ENCODE peak calls at places on chromosomes 13 and 19, in four cellular contexts. Y, J, Z and R are unnamed samples.

GRCh38 chr19:55640577-55641375 is at the start of gene ZNF580:
- DNase-seq in J (peak; percentile 64), Y (no peak), Z (peak; percentile 65), R (peak; percentile 86)

GRCh38 chr19:55692681-55693081 is 17.7 kb downstream of the EPN1 start:
- DNase-seq in Y (no peak), Z (no peak), J (peak; percentile 48), R (no peak)

GRCh38 chr13:30766957-30767603 is 31.7 kb downstream of the ALOX5AP start:
- DNase-seq in Y (peak; percentile 32), J (no peak), Z (no peak), R (peak; percentile 14)

GRCh38 chr13:114076329-114076761 is 56.1 kb downstream of the RASA3 start:
- DNase-seq in Y (no peak), J (peak; percentile 43), Z (no peak), R (no peak)

GRCh38 chr13:42056585-42056984 is 8.1 kb downstream of the DGKH start:
- DNase-seq in Y (no peak), J (no peak), Z (no peak), R (no peak)

GRCh38 chr13:25886438-25887214 is 165.2 kb downstream of the SHISA2 start:
- DNase-seq in J (no peak), Y (no peak), Z (no peak), R (peak; percentile 90)

GRCh38 chr13:38350114-38350617 is 515 bp downstream of the UFM1 start:
- DNase-seq in Y (peak; percentile 20), Z (no peak), J (peak; percentile 59), R (peak; percentile 59)

GRCh38 chr19:46878613-46879375 is 18.0 kb downstream of the ARHGAP35 start:
- DNase-seq in Y (no peak), J (no peak), Z (no peak), R (peak; percentile 93)

GRCh38 chr19:756232-756631 is 5.3 kb downstream of the MISP start:
- DNase-seq in Y (no peak), J (no peak), Z (no peak), R (peak; percentile 43)

GRCh38 chr13:76948139-76948538 is at the start of gene ACOD1:
- DNase-seq in Z (no peak), Y (no peak), J (no peak), R (no peak)

GRCh38 chr19:54275951-54276350 is 5.0 kb downstream of the LILRB2 start:
- DNase-seq in Y (no peak), Z (no peak), J (no peak), R (no peak)

GRCh38 chr19:1618157-1619093 is 13.2 kb upstream of the UQCR11 start:
- DNase-seq in Y (no peak), Z (no peak), J (no peak), R (no peak)

GRCh38 chr19:53644061-53644816 is 12.4 kb downstream of the DPRX start:
- DNase-seq in Y (no peak), J (no peak), Z (no peak), R (no peak)

GRCh38 chr13:72204291-72204690 is 337.3 kb upstream of the DACH1 start:
- DNase-seq in Y (no peak), J (no peak), Z (no peak), R (peak; percentile 79)

GRCh38 chr13:107581009-107581408 is 634.3 kb downstream of the LIG4 start:
- DNase-seq in Z (no peak), Y (no peak), J (no peak), R (no peak)

GRCh38 chr13:23321534-23322241 is 111.8 kb downstream of the SACS start:
- DNase-seq in Y (no peak), J (no peak), Z (no peak), R (peak; percentile 97)

GRCh38 chr13:23322353-23323336 is 110.9 kb downstream of the SACS start:
- DNase-seq in J (no peak), Z (no peak), Y (no peak), R (no peak)

GRCh38 chr13:23320926-23321533 is 112.5 kb downstream of the SACS start:
- DNase-seq in J (no peak), Y (no peak), Z (no peak), R (no peak)

GRCh38 chr13:23323946-23324709 is 109.4 kb downstream of the SACS start:
- DNase-seq in Z (no peak), J (no peak), Y (no peak), R (peak; percentile 47)

GRCh38 chr13:23325191-23325590 is 108.3 kb downstream of the SACS start:
- DNase-seq in Z (no peak), Y (no peak), J (no peak), R (no peak)
- H3K4me1 ChIP-seq in Z (peaks cover 6% of the 10 kb centered on the region), Y (no peaks in the 10 kb centered on the region), J (no peaks in the 10 kb centered on the region), R (peaks cover 42% of the 10 kb centered on the region)

DNA sequence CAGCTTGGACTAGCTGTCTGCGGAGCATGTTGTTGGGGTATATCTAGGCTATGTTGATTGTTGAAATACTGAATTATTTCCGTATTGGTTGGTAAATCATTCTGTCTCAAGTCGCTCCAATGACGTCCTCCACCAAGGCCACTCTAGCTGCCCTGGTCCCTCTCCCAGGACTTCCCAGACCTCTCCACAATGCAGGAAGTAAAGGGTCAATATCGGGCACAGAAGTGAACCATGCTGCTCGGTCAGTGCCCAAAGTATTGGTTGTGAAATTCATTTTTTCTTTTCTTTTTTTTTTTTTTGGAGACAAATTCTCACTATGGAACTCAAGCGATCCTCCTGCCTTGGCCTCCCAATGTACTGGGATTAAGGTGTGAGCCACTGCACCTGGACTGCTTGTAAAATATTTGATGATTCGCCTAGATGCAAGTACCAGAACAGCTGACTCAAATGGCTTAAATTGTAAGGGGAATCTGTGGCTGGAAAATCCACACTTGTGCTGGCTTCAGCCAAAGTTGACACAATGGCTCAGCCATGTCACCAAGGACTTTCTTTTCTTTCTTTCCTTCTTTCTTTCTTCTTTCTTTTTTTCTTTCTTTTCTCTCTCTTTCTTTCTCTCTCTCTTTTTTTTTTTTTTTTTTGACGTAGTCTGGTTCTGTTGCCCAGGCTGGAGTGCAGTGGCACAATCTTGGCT is 43.7 kb downstream of the NUMBL start:
- DNase-seq in J (no peak), Z (no peak), Y (no peak), R (no peak)
- H3K4me1 ChIP-seq in J (no peaks in the 10 kb centered on the region), Z (no peaks in the 10 kb centered on the region), Y (no peaks in the 10 kb centered on the region), R (peaks cover 16% of the 10 kb centered on the region)

DNA sequence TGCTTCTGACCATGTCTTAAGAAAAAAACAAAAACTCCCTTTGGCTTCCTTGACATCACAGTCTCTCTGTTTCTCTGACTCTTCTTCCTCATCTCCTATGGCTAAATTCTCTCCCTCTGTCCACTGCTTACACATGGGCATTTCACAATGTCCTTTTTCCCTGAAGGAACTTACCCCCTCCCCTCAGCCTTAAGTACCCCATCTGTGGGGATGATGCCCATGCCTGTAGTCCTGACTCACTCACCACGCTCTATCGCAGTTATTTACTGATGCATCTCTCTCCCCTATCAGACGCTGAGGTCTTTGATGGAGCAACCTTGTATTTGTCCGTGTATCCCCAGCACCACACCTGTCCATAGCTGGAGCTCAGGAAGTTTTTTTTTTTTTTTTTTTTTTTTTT is 32.4 kb downstream of the ACTN4 start:
- DNase-seq in J (no peak), Y (no peak), Z (no peak), R (peak; percentile 58)
- H3K4me1 ChIP-seq in J (peaks cover 50% of the 10 kb centered on the region), Y (peaks cover 78% of the 10 kb centered on the region), Z (peaks cover 31% of the 10 kb centered on the region), R (peaks cover 66% of the 10 kb centered on the region)

GRCh38 chr13:75455962-75456361 is 26.0 kb downstream of the TBC1D4 start:
- DNase-seq in Y (no peak), Z (no peak), J (no peak), R (no peak)

GRCh38 chr13:75458696-75459422 is 23.1 kb downstream of the TBC1D4 start:
- DNase-seq in Y (no peak), J (peak; percentile 57), Z (no peak), R (no peak)

GRCh38 chr13:75452564-75452963 is 29.4 kb downstream of the TBC1D4 start:
- DNase-seq in J (no peak), Y (no peak), Z (no peak), R (peak; percentile 61)

GRCh38 chr13:75454497-75454896 is 27.5 kb downstream of the TBC1D4 start:
- DNase-seq in Y (no peak), J (no peak), Z (no peak), R (no peak)
- H3K4me1 ChIP-seq in Y (no peaks in the 10 kb centered on the region), J (no peaks in the 10 kb centered on the region), Z (no peaks in the 10 kb centered on the region), R (no peaks in the 10 kb centered on the region)

DNA sequence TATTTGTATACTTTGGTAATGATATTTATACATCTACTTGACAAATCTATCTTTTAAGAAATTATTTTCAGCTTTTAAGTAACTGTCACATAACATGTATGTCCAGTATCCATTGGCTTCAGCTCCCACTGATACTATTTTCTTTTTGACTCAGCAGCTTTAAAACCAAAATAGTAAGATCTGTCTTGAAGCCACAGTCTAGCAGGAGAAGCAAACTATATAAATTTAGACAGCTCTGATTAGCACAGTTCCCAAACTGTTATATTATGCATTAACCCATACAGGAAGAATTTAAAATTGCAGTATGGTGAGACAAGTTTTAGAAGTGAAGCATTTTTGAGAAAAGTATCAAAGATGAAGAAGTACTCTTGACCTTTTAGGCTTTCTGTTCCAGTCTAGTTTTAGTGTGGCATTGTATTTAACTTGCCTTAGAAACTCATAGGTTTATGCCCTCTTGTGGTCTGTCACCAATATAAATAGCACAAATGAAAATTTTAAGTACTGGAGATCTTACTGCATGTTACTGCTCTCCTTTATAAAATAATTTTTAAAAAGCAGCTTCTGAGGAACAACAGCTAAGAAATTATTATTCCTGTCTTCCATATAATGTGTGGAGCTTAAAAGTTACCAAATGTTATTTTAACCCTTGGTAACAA is 24.7 kb downstream of the URI1 start:
- DNase-seq in Y (no peak), J (no peak), Z (no peak), R (peak; percentile 6)
- H3K4me1 ChIP-seq in Y (peaks cover 31% of the 10 kb centered on the region), J (no peaks in the 10 kb centered on the region), Z (no peaks in the 10 kb centered on the region), R (peaks cover 22% of the 10 kb centered on the region)

GRCh38 chr13:49539746-49540145 is 44.0 kb downstream of the PHF11 start:
- DNase-seq in Z (no peak), J (no peak), Y (no peak), R (no peak)
- H3K4me1 ChIP-seq in Z (no peaks in the 10 kb centered on the region), J (no peaks in the 10 kb centered on the region), Y (no peaks in the 10 kb centered on the region), R (peaks cover 10% of the 10 kb centered on the region)

DNA sequence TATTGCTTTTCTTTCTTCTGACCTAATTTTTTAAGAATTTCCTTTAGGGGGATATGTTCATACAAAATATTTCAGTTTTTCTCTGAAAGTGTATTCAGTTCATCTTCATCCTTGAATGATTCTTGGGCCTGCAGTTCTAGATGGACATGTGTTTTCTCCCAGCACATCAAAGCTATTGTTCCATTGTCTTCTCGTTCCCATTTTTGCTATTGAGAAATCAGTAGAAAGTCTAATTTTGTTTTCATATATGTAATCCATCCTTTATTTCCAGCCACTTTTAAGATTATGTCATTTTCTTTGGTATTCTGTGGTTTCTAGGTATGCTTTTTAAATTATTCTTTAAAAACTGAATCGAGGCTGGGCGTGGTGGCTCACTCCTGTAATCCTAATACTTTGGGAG is 15.8 kb upstream of the GRAMD1A start:
- DNase-seq in Z (no peak), Y (no peak), J (no peak), R (no peak)
- H3K4me1 ChIP-seq in Z (peaks cover 5% of the 10 kb centered on the region), Y (peaks cover 9% of the 10 kb centered on the region), J (no peaks in the 10 kb centered on the region), R (no peaks in the 10 kb centered on the region)